ENCODE peak calls at places on chromosomes 2 and 18, in nine cellular contexts. S is PC-3, O is cardiac muscle cell, R is body of pancreas, Q is IMR-90, X is AG04450, H is A549, A is Peyer's patch, V is prostate gland. G is an unnamed sample. For H3K9me3, the result is how much of the 10 kb centered on the place peaks cover.

GRCh38 chr2:9071032-9071431 is 67.5 kb upstream of the MBOAT2 start:
- DNase-seq in X (no peak), S (peak), O (no peak), Q (peak), A (no peak), R (no peak), V (no peak), H (peak), G (peak)

GRCh38 chr2:48747319-48747718 is 8.2 kb downstream of the LHCGR start:
- DNase-seq in H (no peak), R (no peak), S (no peak), X (no peak), O (no peak), V (no peak), A (no peak), Q (no peak), G (no peak)

GRCh38 chr2:58633576-58634365 is 392.6 kb upstream of the FANCL start:
- DNase-seq in V (no peak), R (no peak), S (peak), A (no peak), O (peak), X (no peak), Q (no peak), H (peak), G (no peak)

GRCh38 chr2:43133708-43134570 is 92.5 kb downstream of the ZFP36L2 start:
- DNase-seq in X (no peak), R (no peak), H (no peak), A (peak), Q (no peak), O (no peak), V (no peak), S (no peak), G (no peak)

GRCh38 chr2:163407296-163407695 is 328.5 kb downstream of the FIGN start:
- DNase-seq in H (no peak), R (no peak), O (no peak), Q (peak), A (no peak), S (peak), X (peak), V (peak), G (no peak)

GRCh38 chr2:165408191-165408590 is 61.3 kb upstream of the CSRNP3 start:
- DNase-seq in Q (no peak), V (peak), R (no peak), X (no peak), A (no peak), O (peak), S (peak), H (no peak), G (no peak)

GRCh38 chr2:171965238-171965637 is 34.5 kb upstream of the METAP1D start:
- DNase-seq in O (no peak), X (no peak), Q (no peak), H (no peak), A (no peak), S (no peak), R (no peak), V (no peak), G (no peak)

GRCh38 chr2:231411871-231412615 is 16.5 kb downstream of the B3GNT7 start:
- DNase-seq in R (peak), X (peak), O (peak), H (peak), V (peak), A (peak), Q (peak), S (peak), G (no peak)

GRCh38 chr2:231661422-231662027 is 46.8 kb upstream of the PTMA start:
- DNase-seq in X (no peak), A (no peak), H (no peak), Q (no peak), V (no peak), R (no peak), S (no peak), O (no peak), G (no peak)

GRCh38 chr2:24179683-24180082 is 4.8 kb downstream of the FAM228A start:
- DNase-seq in Q (no peak), S (no peak), O (no peak), H (no peak), R (no peak), X (no peak), V (no peak), A (no peak), G (no peak)

GRCh38 chr2:239593965-239594771 is 193.3 kb upstream of the HDAC4 start:
- DNase-seq in V (no peak), H (no peak), O (no peak), R (no peak), Q (no peak), A (no peak), X (no peak), S (no peak), G (no peak)

GRCh38 chr2:84388921-84389490 is 70.1 kb downstream of the SUCLG1 start:
- DNase-seq in O (no peak), V (no peak), A (no peak), Q (no peak), S (no peak), H (no peak), X (no peak), R (no peak), G (no peak)

GRCh38 chr2:237733677-237734300 is 64.8 kb upstream of the RBM44 start:
- DNase-seq in H (no peak), R (no peak), V (peak), X (no peak), O (no peak), A (no peak), Q (no peak), S (peak), G (no peak)

GRCh38 chr18:77025123-77025522 is 107.5 kb downstream of the MBP start:
- DNase-seq in O (no peak), V (no peak), Q (no peak), H (no peak), A (no peak), S (no peak), R (no peak), X (no peak), G (no peak)

GRCh38 chr2:61157371-61158003 is 4.5 kb upstream of the C2orf74 start:
- DNase-seq in R (no peak), A (no peak), O (no peak), H (no peak), Q (no peak), X (no peak), V (no peak), S (no peak), G (no peak)

GRCh38 chr2:237235383-237236095 is 149.8 kb downstream of the COPS8 start:
- DNase-seq in R (peak), X (no peak), V (peak), Q (peak), S (peak), O (peak), A (no peak), H (no peak), G (no peak)

GRCh38 chr2:47062721-47063120 is 92.4 kb downstream of the STPG4 start:
- DNase-seq in H (no peak), S (no peak), R (no peak), A (no peak), O (no peak), V (no peak), Q (no peak), X (no peak), G (no peak)

GRCh38 chr2:217520361-217521010 is 482.3 kb downstream of the TNS1 start:
- DNase-seq in O (no peak), R (no peak), V (no peak), X (no peak), H (no peak), S (peak), A (no peak), Q (no peak), G (no peak)

GRCh38 chr18:62751341-62751821 is 36.0 kb downstream of the PHLPP1 start:
- DNase-seq in X (no peak), A (no peak), S (no peak), Q (peak), R (no peak), O (peak), H (no peak), V (no peak), G (no peak)

GRCh38 chr2:105919826-105920225 is 175.1 kb downstream of the NCK2 start:
- DNase-seq in V (no peak), X (peak), H (peak), Q (peak), O (peak), A (peak), R (no peak), S (peak), G (peak)

GRCh38 chr2:218658671-218659257 is 659 bp downstream of the ZNF142 start:
- DNase-seq in A (peak), V (peak), R (peak), H (peak), O (peak), S (peak), Q (peak), X (no peak), G (peak)

GRCh38 chr18:75010725-75011124 is 198.2 kb downstream of the PTGR3 start:
- DNase-seq in R (no peak), X (no peak), Q (no peak), H (no peak), O (no peak), A (no peak), V (no peak), S (no peak), G (no peak)

GRCh38 chr2:237256845-237257244 is 157.1 kb downstream of the COL6A3 start:
- DNase-seq in Q (peak), A (no peak), H (no peak), V (no peak), S (peak), R (no peak), X (no peak), O (peak), G (no peak)

GRCh38 chr2:19026156-19026660 is 332.2 kb downstream of the OSR1 start:
- DNase-seq in A (no peak), H (no peak), X (no peak), R (no peak), V (no peak), Q (no peak), S (no peak), O (no peak), G (no peak)

GRCh38 chr2:47274054-47274779 is 119.1 kb upstream of the STPG4 start:
- DNase-seq in O (peak), A (no peak), Q (peak), V (no peak), S (no peak), H (no peak), X (peak), R (no peak), G (no peak)

GRCh38 chr18:9965711-9966624 is 52.2 kb downstream of the VAPA start:
- DNase-seq in A (no peak), R (no peak), V (no peak), S (no peak), H (no peak), Q (peak), O (peak), X (no peak), G (no peak)

GRCh38 chr2:10494351-10495066 is 46.4 kb upstream of the ODC1 start:
- DNase-seq in Q (no peak), H (no peak), O (no peak), A (peak), X (no peak), S (no peak), R (no peak), V (no peak), G (no peak)

GRCh38 chr2:217110550-217110949 is 250.7 kb upstream of the TNP1 start:
- DNase-seq in S (no peak), R (no peak), A (no peak), X (no peak), H (no peak), Q (no peak), O (no peak), V (no peak), G (no peak)

GRCh38 chr2:183291436-183291835 is 167.2 kb downstream of the NUP35 start:
- DNase-seq in V (no peak), S (peak), A (no peak), X (no peak), H (no peak), O (no peak), Q (no peak), R (no peak), G (no peak)

GRCh38 chr18:34729264-34729663 is 19.2 kb downstream of the DTNA start:
- DNase-seq in S (peak), H (peak), X (no peak), V (no peak), A (no peak), R (no peak), Q (no peak), O (peak), G (no peak)

GRCh38 chr18:50726960-50727589 is 92.7 kb downstream of the MRO start:
- DNase-seq in R (no peak), V (no peak), A (no peak), H (no peak), Q (no peak), X (no peak), O (no peak), S (no peak), G (no peak)

GRCh38 chr2:53970898-53971681 is at the start of gene PSME4:
- DNase-seq in H (peak), O (peak), A (peak), X (peak), V (peak), R (peak), S (peak), Q (peak), G (peak)

GRCh38 chr2:162582357-162582798 is 238.4 kb downstream of the GCA start:
- DNase-seq in Q (no peak), S (peak), X (no peak), R (peak), H (peak), V (no peak), O (no peak), A (no peak), G (peak)

GRCh38 chr2:216551234-216551633 is 52.6 kb downstream of the RPL37A start:
- DNase-seq in S (peak), Q (peak), X (peak), H (no peak), R (no peak), A (no peak), O (peak), V (peak), G (no peak)

GRCh38 chr2:235766206-235766794 is 272.5 kb downstream of the AGAP1 start:
- DNase-seq in O (peak), Q (peak), X (peak), R (peak), H (peak), V (peak), S (peak), A (no peak), G (peak)

GRCh38 chr18:24427484-24427883 is 1.0 kb downstream of the IMPACT start:
- DNase-seq in H (no peak), A (no peak), V (no peak), O (peak), Q (peak), R (no peak), X (no peak), S (peak), G (peak)

GRCh38 chr2:217033191-217033590 is 173.3 kb upstream of the TNP1 start:
- DNase-seq in O (no peak), R (no peak), X (no peak), H (no peak), S (no peak), Q (no peak), A (no peak), V (no peak), G (no peak)

GRCh38 chr2:128472789-128473174 is 154.1 kb upstream of the HS6ST1 start:
- DNase-seq in H (no peak), R (no peak), Q (peak), X (no peak), A (no peak), S (no peak), V (no peak), O (peak), G (no peak)

DNA sequence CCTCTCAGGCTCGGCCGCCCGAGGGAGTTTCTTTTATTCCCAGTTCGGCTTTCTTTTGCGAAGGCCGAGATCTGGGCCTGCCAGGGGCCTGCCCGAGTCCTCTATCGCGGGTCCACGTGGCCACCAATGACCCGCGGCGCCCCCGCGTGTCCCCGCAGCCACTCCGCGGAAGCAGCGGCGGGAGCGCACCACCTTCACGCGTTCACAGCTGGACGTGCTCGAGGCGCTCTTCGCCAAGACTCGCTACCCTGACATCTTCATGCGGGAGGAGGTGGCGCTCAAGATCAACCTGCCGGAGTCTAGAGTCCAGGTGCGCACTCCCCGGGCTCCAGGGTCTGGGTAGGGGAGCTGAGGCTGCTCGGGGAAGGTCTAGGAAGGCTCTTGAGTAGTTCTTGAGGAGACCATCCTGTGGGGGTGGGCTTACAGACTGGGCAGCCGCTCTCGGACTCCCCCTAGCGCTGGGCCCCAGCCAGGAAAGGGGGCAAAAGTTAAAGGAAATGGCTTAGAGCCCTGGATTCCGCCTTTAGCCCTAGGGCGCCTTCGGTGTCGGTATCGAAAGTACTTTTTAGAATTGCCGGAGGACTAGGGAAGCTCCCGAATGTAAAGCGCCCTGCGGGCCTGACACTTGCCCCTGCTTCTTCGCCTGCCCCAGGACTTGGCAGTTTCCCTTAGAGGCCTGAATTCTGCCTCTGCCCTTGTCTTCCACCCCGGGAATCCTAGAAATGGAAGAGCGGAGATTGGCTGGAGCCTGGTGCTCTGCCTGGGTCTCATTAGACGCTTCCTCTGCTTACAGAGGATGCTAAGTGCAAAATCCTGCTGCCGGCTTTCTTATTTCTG is 3.5 kb downstream of the OTX1 start:
- DNase-seq in Q (no peak), O (no peak), V (peak), R (no peak), H (no peak), S (no peak), A (no peak), X (no peak), G (peak)
- TF ChIP-seq CTCF in Q (peak), O (peak), V (no peak), R (no peak), H (no peak), S (no peak), A (peak), X (peak), G (no peak)

DNA sequence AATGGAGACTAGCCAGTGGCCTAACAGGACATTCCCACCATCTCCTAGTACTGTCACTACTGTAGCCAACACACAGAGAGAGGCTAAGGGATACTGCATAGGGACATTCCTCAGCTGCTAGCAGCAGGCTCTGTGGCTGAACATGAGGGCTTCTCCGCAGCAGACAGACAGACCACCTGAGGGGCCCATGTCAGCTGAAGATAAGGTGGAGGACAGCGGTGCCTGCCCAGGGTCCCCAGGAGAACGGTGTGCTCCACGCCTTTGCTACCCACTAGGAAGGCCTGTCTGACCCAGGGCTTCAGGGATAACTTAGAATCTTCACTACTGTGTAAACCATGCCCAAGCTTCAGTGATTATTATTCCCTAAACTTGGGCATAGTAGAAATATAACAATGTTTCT is 24.8 kb upstream of the FAHD2A start:
- DNase-seq in H (no peak), R (no peak), O (no peak), V (no peak), S (no peak), A (no peak), Q (no peak), X (no peak), G (no peak)
- H3K9me3 ChIP-seq in H (under half), R (under half), O (under half), V (under half), S (under half), A (under half), Q (under half), X (under half), G (under half)

DNA sequence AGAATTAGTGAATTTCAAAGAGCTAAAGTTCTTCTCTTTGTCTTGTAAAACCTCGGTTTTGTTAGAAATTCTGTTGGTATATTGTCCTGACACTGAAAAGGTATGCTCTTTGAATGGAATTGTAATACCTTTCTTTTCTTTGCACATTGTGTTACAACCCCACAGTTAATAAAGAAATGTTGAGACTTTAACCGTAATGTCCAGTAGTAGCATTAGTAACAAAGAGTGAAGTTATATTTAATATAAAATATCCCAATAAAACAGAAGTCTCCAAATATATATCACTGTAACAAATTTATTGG is 69.8 kb downstream of the EHBP1 start:
- DNase-seq in S (no peak), A (no peak), Q (no peak), R (no peak), X (no peak), V (no peak), O (no peak), H (no peak), G (no peak)
- TF ChIP-seq CTCF in S (peak), A (no peak), Q (no peak), R (no peak), X (no peak), V (no peak), O (no peak), H (no peak), G (no peak)

GRCh38 chr2:119795309-119796303 is 35.9 kb downstream of the PTPN4 start:
- DNase-seq in R (no peak), Q (no peak), V (no peak), A (no peak), O (no peak), H (no peak), X (no peak), S (no peak), G (no peak)

GRCh38 chr2:119792907-119793312 is 33.2 kb downstream of the PTPN4 start:
- DNase-seq in H (no peak), S (no peak), V (no peak), X (no peak), R (no peak), O (no peak), A (no peak), Q (no peak), G (peak)

GRCh38 chr2:119790466-119790865 is 30.7 kb downstream of the PTPN4 start:
- DNase-seq in H (no peak), A (no peak), V (no peak), S (no peak), O (no peak), X (no peak), Q (no peak), R (no peak), G (no peak)

GRCh38 chr2:119788751-119789150 is 29.0 kb downstream of the PTPN4 start:
- DNase-seq in V (no peak), O (no peak), H (no peak), R (no peak), X (no peak), S (no peak), Q (no peak), A (no peak), G (no peak)

GRCh38 chr2:119794237-119794636 is 34.5 kb downstream of the PTPN4 start:
- DNase-seq in Q (no peak), X (no peak), H (no peak), S (no peak), A (no peak), V (no peak), O (no peak), R (no peak), G (no peak)
- H3K9me3 ChIP-seq in Q (under half), X (under half), H (under half), S (under half), A (under half), V (under half), O (under half), R (under half), G (under half)

GRCh38 chr2:228079194-228079593 is 102.3 kb downstream of the SPHKAP start:
- DNase-seq in O (no peak), X (no peak), R (no peak), V (no peak), Q (no peak), H (no peak), S (no peak), A (no peak), G (no peak)
- TF ChIP-seq CTCF in O (no peak), X (no peak), R (no peak), V (no peak), Q (no peak), H (no peak), S (no peak), A (no peak), G (no peak)

DNA sequence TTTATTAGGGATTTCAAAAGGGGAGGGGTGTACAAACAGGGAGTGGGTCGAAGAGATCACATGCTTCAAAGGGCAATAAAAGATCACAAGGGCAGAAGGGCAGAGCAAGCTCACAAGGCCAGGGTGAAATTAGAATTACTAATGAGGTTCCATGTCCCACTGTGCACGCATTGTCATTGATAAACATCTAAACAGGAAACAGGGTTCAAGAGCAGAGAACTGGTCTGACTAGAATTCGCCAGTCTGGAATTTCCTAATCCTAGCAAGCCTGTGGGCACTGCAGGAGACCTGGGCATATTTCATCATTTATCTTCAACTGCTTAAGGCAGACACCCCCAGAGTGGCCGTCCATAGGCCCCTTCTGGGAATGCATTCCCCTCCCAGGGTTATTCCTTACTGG is 408.2 kb downstream of the ZNF804A start:
- DNase-seq in O (no peak), X (no peak), R (no peak), S (no peak), A (no peak), Q (no peak), H (no peak), V (no peak), G (no peak)
- H3K9me3 ChIP-seq in O (under half), X (under half), R (under half), S (under half), A (under half), Q (under half), H (under half), V (under half), G (under half)

G was measured in Caco-2.